ENCODE peak calls at places on chromosomes 13 and 19, in five cellular contexts. I is aorta, T is pancreas, W is psoas muscle, M is sigmoid colon. L is an unnamed sample.
A peak's percentile ranks its signal among the peaks of the same experiment; 100 is the strongest.

GRCh38 chr13:72545030-72545719 is 182.3 kb downstream of the MZT1 start:
- DNase-seq in I (no peak), T (no peak), M (no peak), W (no peak), L (no peak)

GRCh38 chr19:55032170-55032569 is 5.9 kb downstream of the GP6 start:
- DNase-seq in T (no peak), M (peak; percentile 35), W (no peak), I (no peak), L (no peak)

GRCh38 chr19:51676566-51677083 is 16.5 kb upstream of the SPACA6 start:
- DNase-seq in T (no peak), I (no peak), M (no peak), W (no peak), L (no peak)

GRCh38 chr19:28577666-28578065 is 635.3 kb downstream of the UQCRFS1 start:
- DNase-seq in M (no peak), T (no peak), I (no peak), W (no peak), L (no peak)

GRCh38 chr19:1171755-1172352 is 2.2 kb downstream of the SBNO2 start:
- DNase-seq in I (no peak), T (no peak), M (peak; percentile 68), W (peak; percentile 50), L (peak; percentile 67)

GRCh38 chr19:55525289-55526101 is 11.4 kb downstream of the SBK2 start:
- DNase-seq in T (no peak), M (no peak), I (no peak), W (no peak), L (no peak)

GRCh38 chr19:3409346-3410064 is 43.1 kb downstream of the NFIC start:
- DNase-seq in W (peak; percentile 97), M (peak; percentile 98), T (peak; percentile 58), I (peak; percentile 79), L (peak; percentile 84)

GRCh38 chr13:19345916-19346422 is 164.3 kb upstream of the TUBA3C start:
- DNase-seq in M (no peak), T (no peak), I (no peak), W (no peak), L (no peak)

GRCh38 chr19:5170329-5170745 is 170.3 kb downstream of the PTPRS start:
- DNase-seq in M (no peak), T (no peak), W (no peak), I (peak; percentile 80), L (no peak)

GRCh38 chr13:24338721-24339120 is 29.3 kb downstream of the C1QTNF9 start:
- DNase-seq in M (no peak), T (no peak), W (no peak), I (no peak), L (no peak)

GRCh38 chr13:42393573-42394360 is 121.8 kb downstream of the AKAP11 start:
- DNase-seq in W (no peak), I (no peak), M (no peak), T (no peak), L (no peak)

GRCh38 chr19:57068921-57069697 is 50.7 kb upstream of the USP29 start:
- DNase-seq in I (no peak), T (no peak), M (peak; percentile 73), W (no peak), L (peak; percentile 89)

GRCh38 chr19:40601061-40601973 is at the start of gene LTBP4:
- DNase-seq in M (peak; percentile 89), T (peak; percentile 44), W (peak; percentile 78), I (peak; percentile 93), L (no peak)

GRCh38 chr19:40598918-40599307 is 2.3 kb upstream of the LTBP4 start:
- DNase-seq in W (no peak), M (no peak), T (no peak), I (no peak), L (no peak)

GRCh38 chr19:40598121-40598917 is 2.9 kb upstream of the LTBP4 start:
- DNase-seq in T (peak; percentile 89), M (peak; percentile 95), W (peak; percentile 93), I (peak; percentile 97), L (peak; percentile 92)

GRCh38 chr19:40600086-40600917 is 867 bp upstream of the LTBP4 start:
- DNase-seq in W (peak; percentile 64), T (no peak), I (no peak), M (peak; percentile 77), L (no peak)

GRCh38 chr19:40599331-40600085 is 1.7 kb upstream of the LTBP4 start:
- DNase-seq in T (no peak), M (no peak), W (peak; percentile 60), I (no peak), L (no peak)
- H3K27ac ChIP-seq in T (no peak overlapping the region), M (peak overlapping the region; percentile 85), W (peak overlapping the region; percentile 5), I (peak overlapping the region; percentile 48), L (peak overlapping the region; percentile 23)

DNA sequence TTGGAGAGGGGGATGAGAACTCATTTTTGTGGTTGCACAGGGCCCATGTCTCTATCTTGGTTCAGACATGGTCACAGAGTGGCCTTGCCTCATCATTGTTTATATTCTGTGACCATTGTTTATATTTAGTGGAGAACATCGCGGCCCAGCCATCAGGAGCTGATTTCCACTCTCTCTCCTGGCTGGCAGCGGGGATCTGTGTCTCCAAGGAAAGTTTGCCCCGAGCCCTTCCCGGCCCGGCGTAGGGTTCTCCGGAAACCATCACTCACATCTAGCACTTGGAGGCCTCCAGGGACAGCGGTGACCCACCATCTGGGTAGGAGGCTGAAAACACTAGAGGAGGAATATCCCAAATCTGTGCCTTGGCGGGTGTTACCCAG is 822 bp upstream of the ZNF358 start:
- DNase-seq in W (no peak), T (no peak), M (peak; percentile 92), I (peak; percentile 92), L (peak; percentile 41)
- H3K4me3 ChIP-seq in W (peak overlapping the region; percentile 63), T (no peak overlapping the region), M (peak overlapping the region; percentile 91), I (no peak overlapping the region), L (no peak overlapping the region)

GRCh38 chr19:45879055-45879454 is 6.9 kb downstream of the IRF2BP1 start:
- DNase-seq in W (no peak), M (no peak), I (no peak), T (no peak), L (no peak)

GRCh38 chr19:45881909-45882528 is 3.9 kb downstream of the IRF2BP1 start:
- DNase-seq in I (no peak), T (peak; percentile 85), W (no peak), M (no peak), L (no peak)

GRCh38 chr19:45878043-45878794 is 7.7 kb downstream of the IRF2BP1 start:
- DNase-seq in T (peak; percentile 91), I (no peak), M (no peak), W (no peak), L (no peak)

GRCh38 chr19:45881082-45881908 is 4.6 kb downstream of the IRF2BP1 start:
- DNase-seq in T (peak; percentile 54), I (no peak), M (no peak), W (no peak), L (no peak)

GRCh38 chr19:45879971-45880370 is 6.0 kb downstream of the IRF2BP1 start:
- DNase-seq in W (no peak), I (no peak), T (no peak), M (no peak), L (no peak)
- H3K27ac ChIP-seq in W (no peak overlapping the region), I (no peak overlapping the region), T (peak overlapping the region; percentile 96), M (no peak overlapping the region), L (no peak overlapping the region)

GRCh38 chr13:40637644-40638043 is 28.8 kb downstream of the FOXO1 start:
- DNase-seq in W (no peak), I (no peak), T (no peak), M (no peak), L (no peak)

GRCh38 chr13:40635315-40635995 is 31.0 kb downstream of the FOXO1 start:
- DNase-seq in W (no peak), I (no peak), T (no peak), M (no peak), L (no peak)

GRCh38 chr13:40640202-40640601 is 26.2 kb downstream of the FOXO1 start:
- DNase-seq in W (no peak), I (no peak), M (no peak), T (no peak), L (peak; percentile 42)

GRCh38 chr13:40640845-40641458 is 25.5 kb downstream of the FOXO1 start:
- DNase-seq in M (no peak), T (no peak), W (peak; percentile 63), I (no peak), L (no peak)

GRCh38 chr13:40639226-40639681 is 27.2 kb downstream of the FOXO1 start:
- DNase-seq in M (no peak), I (no peak), W (no peak), T (no peak), L (peak; percentile 80)
- H3K4me3 ChIP-seq in M (no peak overlapping the region), I (no peak overlapping the region), W (peak overlapping the region; percentile 2), T (no peak overlapping the region), L (peak overlapping the region; percentile 5)

GRCh38 chr19:6216236-6216995 is 63.4 kb downstream of the MLLT1 start:
- DNase-seq in W (peak; percentile 45), T (no peak), M (peak; percentile 60), I (no peak), L (peak; percentile 13)
- H3K27ac ChIP-seq in W (no peak overlapping the region), T (no peak overlapping the region), M (peak overlapping the region; percentile 27), I (no peak overlapping the region), L (no peak overlapping the region)

GRCh38 chr13:32581177-32581786 is 5.0 kb upstream of the PDS5B start:
- DNase-seq in T (no peak), M (no peak), I (no peak), W (no peak), L (no peak)
- H3K4me3 ChIP-seq in T (no peak overlapping the region), M (no peak overlapping the region), I (no peak overlapping the region), W (no peak overlapping the region), L (no peak overlapping the region)

GRCh38 chr13:28027607-28028364 is 39.3 kb upstream of the URAD start:
- DNase-seq in I (no peak), T (no peak), M (no peak), W (no peak), L (no peak)
- H3K27ac ChIP-seq in I (no peak overlapping the region), T (no peak overlapping the region), M (no peak overlapping the region), W (no peak overlapping the region), L (no peak overlapping the region)

DNA sequence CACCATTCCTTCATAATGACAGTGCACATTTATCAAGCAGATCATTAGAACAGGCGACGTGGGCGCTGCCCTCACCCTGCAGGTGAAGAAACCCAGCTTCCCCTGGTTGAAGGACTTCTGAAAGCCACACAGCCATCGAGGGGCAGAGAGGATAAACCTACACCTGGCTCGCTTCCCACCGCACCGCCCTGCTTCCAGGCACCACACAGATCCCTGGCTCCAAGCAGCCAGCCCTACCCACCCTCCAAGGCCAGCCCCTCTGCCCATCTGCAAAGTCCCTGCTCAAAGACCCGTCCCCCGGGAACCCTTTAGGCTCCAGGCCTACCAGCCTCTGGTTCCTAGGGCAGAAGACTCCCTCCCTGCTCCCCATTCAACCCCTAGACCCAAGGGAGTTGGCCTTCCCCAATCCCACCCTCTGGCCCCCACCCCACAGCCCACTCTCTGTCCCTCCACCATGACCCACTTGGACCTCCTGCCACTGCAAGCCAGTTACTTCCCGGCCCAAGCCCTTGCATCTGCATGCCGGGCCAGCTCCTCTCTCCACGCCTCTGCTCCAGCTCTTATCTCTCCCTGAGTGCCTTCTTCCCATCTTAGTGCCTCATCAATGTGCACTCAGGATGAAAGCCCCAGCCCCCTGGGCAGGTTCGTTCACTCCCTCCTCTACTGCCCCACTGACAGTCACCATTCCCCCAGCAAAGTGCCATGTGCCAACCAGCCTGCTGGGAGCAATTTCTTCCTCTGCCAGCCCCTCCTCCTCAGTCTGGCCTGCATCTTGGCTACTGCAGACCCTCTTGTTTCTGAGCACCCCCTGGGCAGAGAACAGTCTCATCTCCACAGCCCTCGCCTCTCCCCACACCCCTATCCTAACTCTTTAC is 28.0 kb downstream of the PEPD start:
- DNase-seq in T (no peak), I (peak; percentile 43), M (peak; percentile 56), W (no peak), L (no peak)
- H3K4me3 ChIP-seq in T (no peak overlapping the region), I (no peak overlapping the region), M (no peak overlapping the region), W (no peak overlapping the region), L (no peak overlapping the region)

L was measured in adrenal gland.